ENCODE peak calls at places on chromosomes 6 and 20, in eight cellular contexts. C, S, J, D, R, X, P and E are unnamed samples.

GRCh38 chr20:33602826-33603590 is 59.1 kb upstream of the C20orf144 start:
- DNase-seq in C (no peak), S (no peak), J (no peak), D (peak; percentile 34), R (no peak), X (no peak), P (no peak), E (no peak)

GRCh38 chr6:155004017-155004416 is 8.9 kb downstream of the TIAM2 start:
- DNase-seq in C (no peak), S (no peak), J (no peak), D (no peak), R (no peak), X (no peak), P (no peak), E (no peak)

GRCh38 chr6:6764764-6765434 is 176.4 kb downstream of the LY86 start:
- DNase-seq in C (no peak), S (no peak), J (no peak), D (no peak), R (no peak), X (no peak), P (no peak), E (no peak)

GRCh38 chr6:149508485-149508884 is 23.7 kb upstream of the ZC3H12D start:
- DNase-seq in C (no peak), S (no peak), J (no peak), D (no peak), R (peak; percentile 14), X (no peak), P (no peak), E (no peak)

GRCh38 chr20:54284928-54285704 is 77.2 kb downstream of the PFDN4 start:
- DNase-seq in C (no peak), S (no peak), J (no peak), D (no peak), R (peak; percentile 21), X (no peak), P (no peak), E (no peak)

GRCh38 chr6:113221850-113222249 is 635.3 kb upstream of the MARCKS start:
- DNase-seq in C (no peak), S (no peak), J (no peak), D (no peak), R (no peak), X (no peak), P (no peak), E (no peak)

GRCh38 chr6:157434349-157435016 is 53.5 kb downstream of the ZDHHC14 start:
- DNase-seq in C (no peak), S (no peak), J (peak; percentile 36), D (no peak), R (no peak), X (no peak), P (no peak), E (peak; percentile 75)

GRCh38 chr6:99093781-99094180 is 146.0 kb upstream of the FBXL4 start:
- DNase-seq in C (no peak), S (no peak), J (no peak), D (no peak), R (no peak), X (no peak), P (no peak), E (no peak)

GRCh38 chr20:12112665-12113064 is 195.0 kb downstream of the BTBD3 start:
- DNase-seq in C (no peak), S (no peak), J (no peak), D (no peak), R (no peak), X (no peak), P (no peak), E (no peak)
- H3K4me3 ChIP-seq in C (no peak overlapping the region), S (no peak overlapping the region), J (no peak overlapping the region), D (no peak overlapping the region), R (no peak overlapping the region), X (no peak overlapping the region), P (no peak overlapping the region), E (no peak overlapping the region)

GRCh38 chr20:60036346-60037119 is 78.3 kb downstream of the CDH26 start:
- DNase-seq in C (no peak), S (no peak), J (no peak), D (no peak), R (no peak), X (no peak), P (no peak), E (no peak)

GRCh38 chr20:60035486-60035885 is 77.3 kb downstream of the CDH26 start:
- DNase-seq in C (no peak), S (no peak), J (no peak), D (no peak), R (no peak), X (no peak), P (no peak), E (no peak)

GRCh38 chr20:60037120-60037499 is 78.9 kb downstream of the CDH26 start:
- DNase-seq in C (no peak), S (no peak), J (no peak), D (no peak), R (peak; percentile 39), X (no peak), P (no peak), E (no peak)

GRCh38 chr20:60031107-60031506 is 72.9 kb downstream of the CDH26 start:
- DNase-seq in C (no peak), S (no peak), J (no peak), D (no peak), R (no peak), X (no peak), P (no peak), E (peak; percentile 50)

GRCh38 chr20:60034231-60035110 is 76.2 kb downstream of the CDH26 start:
- DNase-seq in C (no peak), S (no peak), J (no peak), D (no peak), R (no peak), X (no peak), P (no peak), E (peak; percentile 52)
- H3K4me3 ChIP-seq in C (no peak overlapping the region), S (no peak overlapping the region), J (no peak overlapping the region), D (no peak overlapping the region), R (no peak overlapping the region), X (no peak overlapping the region), P (no peak overlapping the region), E (no peak overlapping the region)

GRCh38 chr20:19411811-19412210 is 199.4 kb downstream of the SLC24A3 start:
- DNase-seq in C (no peak), S (no peak), J (no peak), D (no peak), R (no peak), X (no peak), P (no peak), E (no peak)

GRCh38 chr20:19408971-19409370 is 196.5 kb downstream of the SLC24A3 start:
- DNase-seq in C (no peak), S (no peak), J (no peak), D (no peak), R (peak; percentile 42), X (no peak), P (no peak), E (no peak)

GRCh38 chr20:19415786-19416185 is 203.3 kb downstream of the SLC24A3 start:
- DNase-seq in C (no peak), S (no peak), J (no peak), D (no peak), R (no peak), X (no peak), P (no peak), E (no peak)

GRCh38 chr20:19414600-19414999 is 202.2 kb downstream of the SLC24A3 start:
- DNase-seq in C (no peak), S (no peak), J (no peak), D (no peak), R (no peak), X (no peak), P (no peak), E (no peak)

GRCh38 chr20:19412254-19412653 is 199.8 kb downstream of the SLC24A3 start:
- DNase-seq in C (no peak), S (no peak), J (no peak), D (no peak), R (no peak), X (no peak), P (no peak), E (no peak)
- H3K4me3 ChIP-seq in C (no peak overlapping the region), S (no peak overlapping the region), J (no peak overlapping the region), D (no peak overlapping the region), R (no peak overlapping the region), X (no peak overlapping the region), P (no peak overlapping the region), E (no peak overlapping the region)

GRCh38 chr20:35743693-35744491 is 1.8 kb upstream of the RBM39 start:
- DNase-seq in C (no peak), S (no peak), J (no peak), D (no peak), R (no peak), X (no peak), P (no peak), E (no peak)
- H3K4me3 ChIP-seq in C (no peak overlapping the region), S (peak overlapping the region; percentile 79), J (no peak overlapping the region), D (peak overlapping the region; percentile 80), R (no peak overlapping the region), X (no peak overlapping the region), P (peak overlapping the region; percentile 78), E (peak overlapping the region; percentile 4)

GRCh38 chr6:106300944-106301343 is 24.6 kb downstream of the ATG5 start:
- DNase-seq in C (no peak), S (peak; percentile 11), J (no peak), D (peak; percentile 12), R (peak; percentile 65), X (peak; percentile 21), P (no peak), E (no peak)

GRCh38 chr6:106300020-106300772 is 25.4 kb downstream of the ATG5 start:
- DNase-seq in C (no peak), S (no peak), J (no peak), D (no peak), R (no peak), X (no peak), P (no peak), E (no peak)
- H3K4me3 ChIP-seq in C (no peak overlapping the region), S (no peak overlapping the region), J (no peak overlapping the region), D (no peak overlapping the region), R (no peak overlapping the region), X (no peak overlapping the region), P (no peak overlapping the region), E (no peak overlapping the region)

DNA sequence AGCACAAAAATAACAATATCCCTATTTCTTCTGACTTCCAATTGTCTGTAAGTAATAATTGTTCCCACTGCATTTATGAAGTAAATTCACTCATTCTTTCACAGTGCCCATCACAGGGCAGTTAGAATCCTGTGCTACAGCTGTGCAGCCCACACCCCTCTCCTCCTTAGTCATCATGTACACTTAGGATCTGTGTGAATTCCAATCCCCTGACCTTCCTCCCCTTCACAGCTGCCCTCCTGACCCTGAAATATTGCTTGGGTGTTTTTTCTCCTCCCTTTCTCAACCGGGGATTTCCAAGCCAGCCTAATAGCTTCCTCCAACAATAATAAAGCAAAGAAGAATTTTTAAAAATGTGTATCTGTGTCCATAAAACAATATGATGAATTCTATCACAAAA is 91.5 kb upstream of the BEND6 start:
- DNase-seq in C (no peak), S (no peak), J (no peak), D (no peak), R (peak; percentile 58), X (no peak), P (no peak), E (no peak)
- H3K4me3 ChIP-seq in C (no peak overlapping the region), S (no peak overlapping the region), J (no peak overlapping the region), D (no peak overlapping the region), R (no peak overlapping the region), X (no peak overlapping the region), P (no peak overlapping the region), E (no peak overlapping the region)

GRCh38 chr6:164200071-164200470 is 785.6 kb downstream of the QKI start:
- DNase-seq in C (no peak), S (no peak), J (no peak), D (no peak), R (peak; percentile 11), X (no peak), P (no peak), E (no peak)

GRCh38 chr6:164195605-164196004 is 781.1 kb downstream of the QKI start:
- DNase-seq in C (no peak), S (no peak), J (no peak), D (no peak), R (no peak), X (no peak), P (no peak), E (no peak)
- H3K4me3 ChIP-seq in C (no peak overlapping the region), S (no peak overlapping the region), J (no peak overlapping the region), D (no peak overlapping the region), R (no peak overlapping the region), X (no peak overlapping the region), P (no peak overlapping the region), E (no peak overlapping the region)